ENCODE peak calls at places on chromosomes 16 and 17, in five cellular contexts. P is IMR-90, M is neuronal stem cell, G is mesenchymal stem cell, B is H9. R is an unnamed sample.

GRCh38 chr17:59890720-59891119 is 2.0 kb downstream of the TUBD1 start:
- DNase-seq in P (peak), B (no peak), M (no peak), G (peak), R (no peak)

GRCh38 chr17:7222972-7223292 is 3.2 kb downstream of the ACADVL start:
- DNase-seq in G (no peak), B (peak), P (no peak), M (no peak), R (no peak)

GRCh38 chr16:85330694-85331188 is 218.5 kb upstream of the CIBAR2 start:
- DNase-seq in G (peak), P (peak), M (peak), B (peak), R (peak)

GRCh38 chr16:85686912-85687591 is 1.7 kb downstream of the GINS2 start:
- DNase-seq in B (no peak), P (no peak), M (no peak), G (no peak), R (no peak)

GRCh38 chr17:75152971-75153853 is 1.1 kb downstream of the JPT1 start:
- DNase-seq in P (peak), B (peak), M (no peak), G (peak), R (peak)

GRCh38 chr16:28218109-28218508 is 6.3 kb upstream of the XPO6 start:
- DNase-seq in G (peak), M (no peak), P (peak), B (peak), R (peak)

GRCh38 chr16:88442435-88442810 is 10.7 kb upstream of the ZFPM1 start:
- DNase-seq in P (no peak), B (no peak), M (no peak), G (no peak), R (no peak)

GRCh38 chr16:23420011-23420410 is 33.0 kb downstream of the COG7 start:
- DNase-seq in B (no peak), G (peak), P (peak), M (no peak), R (no peak)

GRCh38 chr16:10787304-10787703 is 31.3 kb downstream of the TVP23A start:
- DNase-seq in G (no peak), P (no peak), B (no peak), M (peak), R (peak)

GRCh38 chr17:30716461-30717289 is 107.8 kb downstream of the CRLF3 start:
- DNase-seq in M (no peak), P (peak), G (peak), B (peak), R (peak)

GRCh38 chr16:23863511-23864422 is 28.0 kb downstream of the PRKCB start:
- DNase-seq in P (no peak), B (no peak), M (no peak), G (no peak), R (no peak)

GRCh38 chr17:36072431-36073121 is 8.5 kb downstream of the CCL18 start:
- DNase-seq in P (peak), B (peak), M (peak), G (peak), R (peak)

GRCh38 chr17:14748036-14748715 is 447.3 kb downstream of the HS3ST3B1 start:
- DNase-seq in B (no peak), P (no peak), M (no peak), G (no peak), R (no peak)

GRCh38 chr16:80743772-80744171 is 60.6 kb downstream of the CDYL2 start:
- DNase-seq in P (peak), M (no peak), B (no peak), G (no peak), R (no peak)

GRCh38 chr17:72745241-72745640 is 347.2 kb downstream of the SLC39A11 start:
- DNase-seq in B (no peak), M (no peak), G (no peak), P (no peak), R (no peak)

GRCh38 chr16:57485916-57486857 is at the start of gene DOK4:
- DNase-seq in M (peak), B (peak), P (peak), G (peak), R (peak)

GRCh38 chr17:50447870-50448573 is 20.7 kb downstream of the CHAD start:
- DNase-seq in P (no peak), B (no peak), G (no peak), M (no peak), R (no peak)

GRCh38 chr16:71425746-71426068 is 16.1 kb downstream of the TLE7 start:
- DNase-seq in B (no peak), M (no peak), G (no peak), P (no peak), R (no peak)

DNA sequence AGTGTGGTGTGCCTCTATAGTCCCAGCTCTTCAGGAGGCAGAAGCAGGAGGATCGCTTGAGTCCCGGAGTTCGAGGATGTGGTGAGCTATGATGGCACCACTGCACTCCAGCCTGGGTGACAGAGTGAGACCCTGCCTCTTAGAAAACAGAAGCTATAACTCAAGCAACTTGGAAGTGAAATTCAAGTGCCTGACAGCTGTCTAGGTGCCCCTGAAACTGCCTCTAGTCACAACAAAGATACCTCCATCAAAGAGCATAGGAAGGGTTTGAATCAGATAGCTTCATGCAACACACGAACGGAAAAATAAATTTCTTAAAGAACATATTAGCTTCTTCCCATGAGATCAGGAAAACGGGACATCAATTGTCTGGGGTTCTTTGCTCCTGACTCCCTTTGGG is 860 bp upstream of the PLCG2 start:
- DNase-seq in P (no peak), M (no peak), B (no peak), G (no peak), R (no peak)
- H2BK15ac ChIP-seq in P (no peak), M (no peak), B (no peak), G (no peak), R (no peak)

DNA sequence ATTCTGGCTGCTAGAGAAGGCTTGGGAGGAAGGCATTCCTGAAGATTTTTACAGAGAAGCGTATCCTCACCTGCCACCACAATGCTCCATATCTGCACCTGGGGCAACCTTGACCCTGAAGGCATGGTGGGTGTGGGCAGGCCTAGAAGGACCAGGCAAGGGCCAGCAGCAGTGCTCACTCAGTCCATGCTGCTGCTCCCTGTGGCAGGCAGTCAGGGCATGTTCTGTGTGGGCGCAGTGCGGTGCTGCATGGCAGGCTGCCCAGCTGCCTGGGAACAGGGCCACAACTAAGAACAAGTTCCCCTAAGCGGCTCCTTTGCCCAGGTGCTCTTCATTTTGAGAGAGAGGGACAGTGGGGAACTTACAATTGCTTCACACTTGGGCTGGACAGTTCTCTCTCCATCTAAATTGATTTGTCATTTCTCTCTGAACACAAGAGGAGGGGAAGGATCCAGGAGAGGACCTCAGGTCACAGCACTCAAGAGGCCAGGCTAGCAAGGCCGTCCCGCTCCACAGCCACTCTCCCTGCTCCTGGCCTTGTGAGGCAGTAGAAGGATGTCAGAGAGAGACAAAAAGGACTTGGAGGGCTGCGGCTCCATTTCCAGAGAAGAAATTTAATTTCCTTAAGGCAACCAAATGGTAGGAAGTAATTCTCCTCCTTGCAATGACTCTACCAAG is 158.8 kb downstream of the AATF start:
- DNase-seq in G (no peak), M (no peak), B (peak), P (peak), R (no peak)
- H2BK15ac ChIP-seq in G (no peak), M (no peak), B (no peak), P (no peak), R (no peak)

GRCh38 chr17:57051886-57052342 is 33.1 kb upstream of the AKAP1 start:
- DNase-seq in B (no peak), P (no peak), M (no peak), G (no peak), R (no peak)
- H2BK15ac ChIP-seq in B (no peak), P (no peak), M (no peak), G (no peak), R (no peak)

DNA sequence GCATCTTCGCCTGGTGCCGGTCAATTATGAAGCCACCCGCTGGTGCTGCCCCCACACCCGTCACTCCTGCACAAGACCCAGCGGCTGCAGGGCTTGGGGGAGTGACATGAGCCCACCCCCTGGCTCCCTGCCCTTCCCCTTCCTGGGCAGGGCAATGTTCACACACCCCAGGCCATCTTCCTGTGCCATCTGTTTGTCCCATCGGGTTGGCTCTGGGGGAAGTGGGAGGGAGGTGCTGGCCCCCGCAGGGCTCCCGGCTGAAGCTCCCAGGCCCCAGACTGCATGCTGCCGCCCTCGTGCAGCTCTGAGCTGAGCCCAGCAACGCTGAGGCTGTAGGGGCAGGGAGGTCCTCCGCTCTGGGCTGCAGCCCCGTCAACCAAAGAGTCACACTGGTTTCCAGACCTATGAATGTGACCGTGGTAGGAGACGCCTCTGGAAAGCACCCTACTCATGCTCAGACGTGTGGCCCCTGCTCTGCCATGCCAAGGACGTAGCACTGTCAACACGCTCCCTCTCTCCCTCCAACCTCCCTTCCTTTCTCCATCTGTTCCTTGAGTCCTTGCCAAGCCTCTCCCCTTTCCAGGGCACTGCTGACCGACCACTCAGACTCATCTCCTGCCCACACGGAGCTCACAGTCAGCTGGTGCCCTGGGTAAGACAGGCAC is 140.4 kb downstream of the ENGASE start:
- DNase-seq in M (no peak), G (no peak), B (no peak), P (no peak), R (no peak)
- H2BK15ac ChIP-seq in M (peak), G (no peak), B (no peak), P (no peak), R (no peak)

GRCh38 chr17:17935321-17936271 is 36.6 kb downstream of the TOM1L2 start:
- DNase-seq in B (no peak), G (peak), P (peak), M (no peak), R (peak)
- H2BK15ac ChIP-seq in B (no peak), G (no peak), P (peak), M (no peak), R (no peak)

DNA sequence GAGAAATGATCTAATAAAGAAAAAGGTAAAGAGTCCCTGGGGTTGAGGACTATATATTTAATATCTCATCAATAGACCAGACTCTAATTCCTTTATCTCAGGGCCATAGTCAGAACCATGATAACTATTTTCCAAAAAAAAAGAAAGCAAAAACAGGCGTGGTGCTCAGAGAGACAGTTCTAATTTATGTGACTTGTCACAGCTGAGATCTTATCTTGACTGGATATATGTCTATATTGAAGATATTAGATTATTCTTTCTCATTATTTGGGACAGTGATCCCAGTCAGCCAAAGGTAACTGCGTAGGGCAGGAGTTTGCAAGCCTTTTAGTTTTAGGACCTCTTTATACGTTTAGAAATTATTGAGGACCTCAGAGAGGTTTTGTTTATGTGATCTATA is 52.4 kb downstream of the ITFG1 start:
- DNase-seq in P (no peak), M (no peak), B (no peak), G (no peak), R (no peak)
- H2BK15ac ChIP-seq in P (no peak), M (no peak), B (no peak), G (no peak), R (no peak)

GRCh38 chr17:74107107-74107506 is 96.4 kb upstream of the RPL38 start:
- DNase-seq in P (no peak), B (no peak), G (no peak), M (no peak), R (no peak)
- H2BK15ac ChIP-seq in P (no peak), B (no peak), G (no peak), M (peak), R (no peak)

GRCh38 chr17:11332706-11333105 is 91.7 kb downstream of the SHISA6 start:
- DNase-seq in G (no peak), P (no peak), M (no peak), B (no peak), R (no peak)

GRCh38 chr17:11336290-11336995 is 95.4 kb downstream of the SHISA6 start:
- DNase-seq in P (no peak), G (no peak), B (no peak), M (no peak), R (no peak)

GRCh38 chr17:11330871-11331270 is 89.9 kb downstream of the SHISA6 start:
- DNase-seq in B (peak), M (peak), P (peak), G (no peak), R (peak)

GRCh38 chr17:11334493-11334892 is 93.5 kb downstream of the SHISA6 start:
- DNase-seq in P (no peak), M (no peak), G (no peak), B (no peak), R (no peak)

DNA sequence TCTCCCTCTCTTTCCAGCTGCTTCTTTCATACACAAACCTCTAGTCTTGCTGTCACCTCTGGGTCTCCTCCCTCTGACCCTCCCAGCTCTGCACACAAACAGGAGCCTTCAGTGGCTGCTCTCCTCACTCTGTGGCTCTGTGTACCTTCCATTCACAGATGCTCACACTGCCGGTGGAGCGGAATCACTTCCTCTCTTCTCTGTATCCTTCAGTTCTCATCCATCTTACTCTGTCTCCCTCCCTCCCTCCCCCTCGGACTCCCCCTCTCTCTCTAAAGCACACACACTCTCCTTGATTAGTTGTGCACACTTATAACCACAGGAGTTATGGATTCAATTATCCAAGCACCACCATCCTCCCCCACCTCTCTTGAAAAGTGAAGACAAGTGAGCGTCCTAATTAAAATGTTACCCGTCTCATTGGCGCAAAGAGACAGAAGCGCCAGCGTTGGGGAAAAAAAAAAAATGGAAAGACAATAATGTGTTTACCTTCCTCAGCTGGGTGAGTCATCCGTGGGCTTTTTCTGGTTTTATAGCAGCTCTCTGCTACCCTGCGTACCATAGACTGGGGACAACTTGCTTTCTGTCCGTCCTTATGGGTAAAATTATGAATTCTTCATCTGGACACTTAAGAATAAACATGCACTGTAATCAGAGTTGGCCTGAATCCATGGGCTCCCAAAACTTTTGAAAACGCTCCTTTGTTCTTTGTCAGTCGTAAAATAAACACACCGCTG is 90.9 kb downstream of the SHISA6 start:
- DNase-seq in B (no peak), P (no peak), G (no peak), M (no peak), R (no peak)
- H2BK15ac ChIP-seq in B (no peak), P (no peak), G (no peak), M (no peak), R (no peak)

GRCh38 chr17:49438885-49439284 is 24.2 kb upstream of the PHB1 start:
- DNase-seq in M (no peak), P (no peak), G (no peak), B (peak), R (no peak)
- H2BK15ac ChIP-seq in M (peak), P (no peak), G (no peak), B (no peak), R (no peak)

GRCh38 chr17:34445145-34445544 is 82.1 kb upstream of the CCL1 start:
- DNase-seq in G (no peak), M (no peak), P (no peak), B (no peak), R (no peak)
- H2BK15ac ChIP-seq in G (no peak), M (no peak), P (no peak), B (no peak), R (no peak)